ENCODE peak calls at places on chromosomes 1 and 21, in ten cellular contexts. C, L, H, O, M, U, Y, F, A and K are unnamed samples.

GRCh38 chr1:23627065-23627464 is 64.5 kb upstream of the RPL11 start:
- DNase-seq in C (no peak), L (no peak), H (no peak), O (no peak), M (peak), U (no peak), Y (no peak), F (no peak), A (no peak), K (no peak)

GRCh38 chr1:23446644-23447310 is 22.2 kb upstream of the TCEA3 start:
- DNase-seq in C (no peak), L (no peak), H (no peak), O (no peak), M (no peak), U (no peak), Y (no peak), F (no peak), A (peak), K (peak)

GRCh38 chr21:41589131-41589530 is 81.2 kb upstream of the TMPRSS2 start:
- DNase-seq in C (no peak), L (no peak), H (no peak), O (no peak), M (no peak), U (no peak), Y (no peak), F (no peak), A (no peak), K (no peak)

GRCh38 chr21:45545691-45546531 is 3.7 kb upstream of the SLC19A1 start:
- DNase-seq in C (peak), L (no peak), H (no peak), O (no peak), M (no peak), U (no peak), Y (no peak), F (no peak), A (no peak), K (no peak)

GRCh38 chr1:151006331-151007052 is at the start of gene MINDY1:
- DNase-seq in C (peak), L (peak), H (peak), O (peak), M (peak), U (peak), Y (peak), F (peak), A (peak), K (peak)

GRCh38 chr1:196535727-196536126 is 72.5 kb downstream of the KCNT2 start:
- DNase-seq in C (no peak), L (peak), H (no peak), O (no peak), M (no peak), U (no peak), Y (no peak), F (peak), A (no peak), K (no peak)

GRCh38 chr1:201461783-201462441 is 7.1 kb downstream of the PHLDA3 start:
- DNase-seq in C (no peak), L (peak), H (peak), O (peak), M (no peak), U (peak), Y (no peak), F (peak), A (no peak), K (no peak)

GRCh38 chr1:165668184-165668583 is 30.2 kb downstream of the ALDH9A1 start:
- DNase-seq in C (no peak), L (no peak), H (no peak), O (no peak), M (no peak), U (no peak), Y (no peak), F (no peak), A (no peak), K (no peak)

GRCh38 chr1:93061895-93062792 is 16.9 kb upstream of the MTF2 start:
- DNase-seq in C (peak), L (peak), H (no peak), O (no peak), M (peak), U (no peak), Y (peak), F (no peak), A (no peak), K (peak)

GRCh38 chr1:40951943-40952743 is 27.4 kb upstream of the CTPS1 start:
- DNase-seq in C (peak), L (no peak), H (peak), O (peak), M (peak), U (peak), Y (no peak), F (no peak), A (peak), K (peak)

GRCh38 chr1:225962440-225962975 is 21.5 kb upstream of the LEFTY2 start:
- DNase-seq in C (peak), L (peak), H (peak), O (no peak), M (peak), U (no peak), Y (no peak), F (no peak), A (no peak), K (no peak)

GRCh38 chr1:56584910-56585528 is 5.7 kb upstream of the PLPP3 start:
- DNase-seq in C (peak), L (peak), H (peak), O (no peak), M (no peak), U (no peak), Y (no peak), F (peak), A (no peak), K (peak)

GRCh38 chr1:59006932-59007331 is 223.1 kb upstream of the JUN start:
- DNase-seq in C (no peak), L (no peak), H (no peak), O (no peak), M (no peak), U (no peak), Y (no peak), F (no peak), A (no peak), K (no peak)